ENCODE peak calls at places on chromosome 22, in five cellular contexts. One of them, this sample, is unnamed.

GRCh38 chr22:17964647-17965046 is 59.7 kb downstream of the MICAL3 start:
- DNase-seq in colonic mucosa: no peak
- DNase-seq in BJ: no peak
- DNase-seq in HCT116: no peak
- DNase-seq in AG04449: no peak
- DNase-seq in this sample: no peak

GRCh38 chr22:39214383-39215069 is 30.3 kb downstream of the PDGFB start:
- DNase-seq in AG04449: no peak
- DNase-seq in HCT116: peak
- DNase-seq in colonic mucosa: no peak
- DNase-seq in BJ: no peak
- DNase-seq in this sample: no peak

GRCh38 chr22:19876941-19877625 is 22.4 kb upstream of the GNB1L start:
- DNase-seq in BJ: no peak
- DNase-seq in AG04449: no peak
- DNase-seq in HCT116: no peak
- DNase-seq in colonic mucosa: no peak
- DNase-seq in this sample: no peak

GRCh38 chr22:43298062-43298801 is 44.9 kb downstream of the SCUBE1 start:
- DNase-seq in HCT116: no peak
- DNase-seq in AG04449: no peak
- DNase-seq in colonic mucosa: no peak
- DNase-seq in BJ: no peak
- DNase-seq in this sample: no peak

GRCh38 chr22:39236321-39237275 is 8.2 kb downstream of the PDGFB start:
- DNase-seq in HCT116: no peak
- DNase-seq in AG04449: no peak
- DNase-seq in colonic mucosa: peak
- DNase-seq in BJ: no peak
- DNase-seq in this sample: no peak

GRCh38 chr22:44002324-44002723 is 21.8 kb upstream of the PARVB start:
- DNase-seq in BJ: no peak
- DNase-seq in colonic mucosa: no peak
- DNase-seq in AG04449: no peak
- DNase-seq in HCT116: no peak
- DNase-seq in this sample: no peak

GRCh38 chr22:45948081-45948648 is 28.8 kb downstream of the WNT7B start:
- DNase-seq in HCT116: no peak
- DNase-seq in BJ: no peak
- DNase-seq in AG04449: no peak
- DNase-seq in colonic mucosa: no peak
- DNase-seq in this sample: no peak

GRCh38 chr22:46414704-46415103 is 79.2 kb downstream of the TRMU start:
- DNase-seq in AG04449: no peak
- DNase-seq in HCT116: no peak
- DNase-seq in colonic mucosa: no peak
- DNase-seq in BJ: no peak
- DNase-seq in this sample: no peak

GRCh38 chr22:19737846-19738663 is 14.7 kb downstream of the GP1BB start:
- DNase-seq in AG04449: no peak
- DNase-seq in HCT116: no peak
- DNase-seq in colonic mucosa: no peak
- DNase-seq in BJ: no peak
- DNase-seq in this sample: no peak

GRCh38 chr22:47802446-47802845 is 1040.0 kb downstream of the TBC1D22A start:
- DNase-seq in HCT116: no peak
- DNase-seq in colonic mucosa: no peak
- DNase-seq in BJ: no peak
- DNase-seq in AG04449: no peak
- DNase-seq in this sample: no peak

GRCh38 chr22:45136594-45136993 is 27.1 kb upstream of the NUP50 start:
- DNase-seq in colonic mucosa: no peak
- DNase-seq in HCT116: no peak
- DNase-seq in AG04449: no peak
- DNase-seq in BJ: no peak
- DNase-seq in this sample: no peak

GRCh38 chr22:19607198-19608113 is 83.2 kb upstream of the CLDN5 start:
- DNase-seq in BJ: no peak
- DNase-seq in colonic mucosa: no peak
- DNase-seq in AG04449: no peak
- DNase-seq in HCT116: no peak
- DNase-seq in this sample: no peak

GRCh38 chr22:38398609-38399401 is 56.2 kb downstream of the KCNJ4 start:
- DNase-seq in colonic mucosa: peak
- DNase-seq in BJ: no peak
- DNase-seq in HCT116: no peak
- DNase-seq in AG04449: no peak
- DNase-seq in this sample: peak

GRCh38 chr22:45526768-45527360 is 24.2 kb downstream of the FBLN1 start:
- DNase-seq in HCT116: no peak
- DNase-seq in BJ: no peak
- DNase-seq in AG04449: no peak
- DNase-seq in colonic mucosa: no peak
- DNase-seq in this sample: no peak

GRCh38 chr22:19042285-19043110 is 79.7 kb downstream of the DGCR2 start:
- DNase-seq in AG04449: no peak
- DNase-seq in colonic mucosa: no peak
- DNase-seq in HCT116: no peak
- DNase-seq in BJ: no peak
- DNase-seq in this sample: no peak

GRCh38 chr22:40258463-40259046 is 80.8 kb downstream of the TNRC6B start:
- DNase-seq in AG04449: no peak
- DNase-seq in BJ: no peak
- DNase-seq in HCT116: peak
- DNase-seq in colonic mucosa: no peak
- DNase-seq in this sample: no peak

GRCh38 chr22:30979932-30980331 is 10.9 kb downstream of the TUG1 start:
- DNase-seq in HCT116: no peak
- DNase-seq in AG04449: no peak
- DNase-seq in BJ: no peak
- DNase-seq in colonic mucosa: no peak
- DNase-seq in this sample: no peak

GRCh38 chr22:30806391-30806861 is 111.8 kb downstream of the OSBP2 start:
- DNase-seq in AG04449: no peak
- DNase-seq in BJ: no peak
- DNase-seq in HCT116: peak
- DNase-seq in colonic mucosa: no peak
- DNase-seq in this sample: peak

GRCh38 chr22:26689553-26690301 is 32.3 kb downstream of the MIAT start:
- DNase-seq in BJ: no peak
- DNase-seq in HCT116: no peak
- DNase-seq in colonic mucosa: no peak
- DNase-seq in AG04449: no peak
- DNase-seq in this sample: no peak

GRCh38 chr22:44091751-44092150 is 67.6 kb downstream of the PARVB start:
- DNase-seq in HCT116: no peak
- DNase-seq in colonic mucosa: no peak
- DNase-seq in AG04449: no peak
- DNase-seq in BJ: no peak
- DNase-seq in this sample: no peak

GRCh38 chr22:47651216-47651987 is 889.0 kb downstream of the TBC1D22A start:
- DNase-seq in HCT116: no peak
- DNase-seq in AG04449: no peak
- DNase-seq in colonic mucosa: no peak
- DNase-seq in BJ: no peak
- DNase-seq in this sample: no peak

GRCh38 chr22:45262195-45262930 is 21.7 kb upstream of the KIAA0930 start:
- DNase-seq in AG04449: no peak
- DNase-seq in colonic mucosa: no peak
- DNase-seq in HCT116: no peak
- DNase-seq in BJ: no peak
- DNase-seq in this sample: no peak

GRCh38 chr22:22667966-22668880 is 23.8 kb downstream of the GGTLC2 start:
- DNase-seq in colonic mucosa: no peak
- DNase-seq in AG04449: no peak
- DNase-seq in HCT116: no peak
- DNase-seq in BJ: no peak
- DNase-seq in this sample: no peak

GRCh38 chr22:37218399-37218770 is 6.1 kb upstream of the SSTR3 start:
- DNase-seq in HCT116: no peak
- DNase-seq in colonic mucosa: no peak
- DNase-seq in AG04449: no peak
- DNase-seq in BJ: no peak
- DNase-seq in this sample: no peak

GRCh38 chr22:37222440-37222971 is 10.2 kb upstream of the SSTR3 start:
- DNase-seq in HCT116: no peak
- DNase-seq in BJ: no peak
- DNase-seq in colonic mucosa: no peak
- DNase-seq in AG04449: no peak
- DNase-seq in this sample: no peak

GRCh38 chr22:37221424-37222336 is 9.4 kb upstream of the SSTR3 start:
- DNase-seq in colonic mucosa: no peak
- DNase-seq in BJ: no peak
- DNase-seq in AG04449: no peak
- DNase-seq in HCT116: no peak
- DNase-seq in this sample: no peak

GRCh38 chr22:37219534-37219933 is 7.3 kb upstream of the SSTR3 start:
- DNase-seq in BJ: no peak
- DNase-seq in HCT116: no peak
- DNase-seq in AG04449: no peak
- DNase-seq in colonic mucosa: no peak
- DNase-seq in this sample: no peak

DNA sequence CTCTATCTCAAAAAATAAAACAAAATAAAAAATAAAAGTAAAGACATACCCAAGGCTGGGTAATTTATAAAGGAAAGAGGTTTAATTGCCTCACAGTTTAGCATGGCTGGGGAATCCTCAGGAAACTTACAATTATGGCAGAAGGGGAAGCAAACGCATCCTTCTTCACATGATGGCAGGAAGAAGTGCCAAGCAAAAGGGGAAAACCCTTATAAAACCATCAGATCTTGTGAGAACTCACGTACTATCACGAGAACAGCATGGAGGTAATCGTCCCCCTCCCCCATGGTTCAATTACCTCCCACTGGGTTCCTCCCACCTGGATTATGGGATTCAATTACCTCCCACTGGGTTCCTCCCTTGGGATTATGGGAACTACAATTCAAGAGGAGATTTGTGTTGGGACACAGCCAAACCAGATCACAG is 8.3 kb upstream of the SSTR3 start:
- DNase-seq in colonic mucosa: no peak
- DNase-seq in BJ: no peak
- DNase-seq in HCT116: no peak
- DNase-seq in AG04449: no peak
- DNase-seq in this sample: no peak
- H3K4me3 ChIP-seq in colonic mucosa: no peak
- H3K4me3 ChIP-seq in BJ: no peak
- H3K4me3 ChIP-seq in HCT116: no peak
- H3K4me3 ChIP-seq in AG04449: no peak
- H3K4me3 ChIP-seq in this sample: no peak

GRCh38 chr22:32181043-32181442 is 21.9 kb upstream of the C22orf42 start:
- DNase-seq in AG04449: no peak
- DNase-seq in BJ: no peak
- DNase-seq in HCT116: no peak
- DNase-seq in colonic mucosa: no peak
- DNase-seq in this sample: no peak
- TF ChIP-seq CTCF in AG04449: no peak
- TF ChIP-seq CTCF in BJ: no peak
- TF ChIP-seq CTCF in HCT116: no peak
- TF ChIP-seq CTCF in colonic mucosa: no peak
- TF ChIP-seq CTCF in this sample: no peak

GRCh38 chr22:27795053-27795452 is 6.5 kb downstream of the MN1 start:
- DNase-seq in colonic mucosa: no peak
- DNase-seq in AG04449: no peak
- DNase-seq in BJ: no peak
- DNase-seq in HCT116: no peak
- DNase-seq in this sample: no peak

GRCh38 chr22:27792452-27793165 is 8.9 kb downstream of the MN1 start:
- DNase-seq in BJ: no peak
- DNase-seq in AG04449: no peak
- DNase-seq in HCT116: no peak
- DNase-seq in colonic mucosa: no peak
- DNase-seq in this sample: no peak

GRCh38 chr22:27796118-27796517 is 5.4 kb downstream of the MN1 start:
- DNase-seq in HCT116: no peak
- DNase-seq in AG04449: no peak
- DNase-seq in colonic mucosa: no peak
- DNase-seq in BJ: no peak
- DNase-seq in this sample: no peak

GRCh38 chr22:27791494-27792241 is 9.9 kb downstream of the MN1 start:
- DNase-seq in HCT116: no peak
- DNase-seq in BJ: no peak
- DNase-seq in colonic mucosa: no peak
- DNase-seq in AG04449: no peak
- DNase-seq in this sample: no peak

GRCh38 chr22:27794244-27794643 is 7.3 kb downstream of the MN1 start:
- DNase-seq in BJ: no peak
- DNase-seq in HCT116: no peak
- DNase-seq in colonic mucosa: no peak
- DNase-seq in AG04449: no peak
- DNase-seq in this sample: no peak
- H3K4me3 ChIP-seq in BJ: no peak
- H3K4me3 ChIP-seq in HCT116: no peak
- H3K4me3 ChIP-seq in colonic mucosa: no peak
- H3K4me3 ChIP-seq in AG04449: no peak
- H3K4me3 ChIP-seq in this sample: no peak

DNA sequence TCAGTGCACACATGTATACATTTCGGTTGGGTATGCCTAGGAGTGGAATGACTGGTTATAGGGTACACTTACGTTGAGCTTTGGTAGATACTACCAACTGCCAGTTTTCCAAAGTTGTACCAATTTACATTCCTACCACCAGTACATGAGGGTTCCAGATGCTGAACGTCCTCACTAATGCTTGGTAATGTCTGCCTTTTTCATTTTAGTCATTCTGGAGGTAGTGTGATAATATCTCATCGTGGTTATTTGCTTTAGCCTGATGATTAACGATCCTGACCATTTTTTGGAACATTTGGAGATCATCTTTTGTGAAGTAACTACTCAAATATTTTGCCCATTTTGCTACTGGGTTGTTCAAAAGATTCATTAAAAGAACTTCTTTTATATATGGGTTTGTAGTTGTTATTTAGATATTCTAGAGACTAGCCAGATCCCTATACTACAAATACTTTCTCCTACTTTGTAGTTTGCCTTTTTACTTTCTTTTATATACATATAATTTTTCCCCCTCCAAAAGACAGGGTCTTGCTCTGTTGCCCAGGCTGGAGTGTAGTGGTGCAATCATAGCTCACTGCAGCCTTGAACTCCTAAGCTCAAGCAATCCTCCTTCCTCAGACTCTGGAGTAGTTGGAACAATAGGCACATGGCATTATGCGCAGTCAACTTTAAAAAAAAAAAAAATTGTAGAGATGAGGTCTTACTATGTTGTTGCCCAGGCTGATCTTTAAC is 62.1 kb downstream of the RBFOX2 start:
- DNase-seq in HCT116: no peak
- DNase-seq in BJ: no peak
- DNase-seq in colonic mucosa: no peak
- DNase-seq in AG04449: no peak
- DNase-seq in this sample: peak
- TF ChIP-seq CTCF in HCT116: no peak
- TF ChIP-seq CTCF in BJ: peak
- TF ChIP-seq CTCF in colonic mucosa: no peak
- TF ChIP-seq CTCF in AG04449: peak
- TF ChIP-seq CTCF in this sample: no peak

This sample was measured in HFF-Myc.